ENCODE peak calls at places on chromosomes 11 and 22, in six cellular contexts. C, M, L, E, S and H are unnamed samples.

GRCh38 chr22:30902496-30903357 is 65.8 kb downstream of the MORC2 start:
- DNase-seq in C (no peak), M (no peak), L (no peak), E (no peak), S (no peak), H (no peak)

GRCh38 chr11:70421123-70421522 is 22.8 kb downstream of the CTTN start:
- DNase-seq in C (no peak), M (no peak), L (no peak), E (no peak), S (no peak), H (no peak)

GRCh38 chr11:131945695-131946094 is 575.3 kb downstream of the NTM start:
- DNase-seq in C (no peak), M (no peak), L (no peak), E (no peak), S (no peak), H (no peak)

GRCh38 chr11:46273511-46274205 is 3.8 kb upstream of the CREB3L1 start:
- DNase-seq in C (no peak), M (no peak), L (no peak), E (peak), S (no peak), H (no peak)

GRCh38 chr11:14546672-14547071 is 26.5 kb upstream of the PSMA1 start:
- DNase-seq in C (no peak), M (no peak), L (no peak), E (no peak), S (no peak), H (no peak)

GRCh38 chr11:20061766-20062165 is 98.5 kb downstream of the DBX1 start:
- DNase-seq in C (no peak), M (no peak), L (no peak), E (no peak), S (no peak), H (no peak)

GRCh38 chr22:20803696-20804324 is 29.9 kb downstream of the SERPIND1 start:
- DNase-seq in C (peak), M (no peak), L (no peak), E (peak), S (no peak), H (no peak)

GRCh38 chr11:69774354-69775162 is 583 bp downstream of the FGF4 start:
- DNase-seq in C (no peak), M (no peak), L (no peak), E (no peak), S (no peak), H (no peak)

GRCh38 chr22:27603823-27604190 is 197.7 kb downstream of the MN1 start:
- DNase-seq in C (no peak), M (no peak), L (no peak), E (no peak), S (no peak), H (peak)

GRCh38 chr11:75851203-75851602 is 36.2 kb downstream of the UVRAG start:
- DNase-seq in C (peak), M (no peak), L (no peak), E (no peak), S (no peak), H (no peak)

GRCh38 chr11:114413958-114414357 is 13.5 kb downstream of the RBM7 start:
- DNase-seq in C (no peak), M (no peak), L (no peak), E (no peak), S (no peak), H (no peak)

GRCh38 chr22:30985561-30986208 is 16.6 kb downstream of the TUG1 start:
- DNase-seq in C (no peak), M (no peak), L (no peak), E (no peak), S (no peak), H (no peak)

GRCh38 chr11:69243496-69244200 is 50.3 kb upstream of the MYEOV start:
- DNase-seq in C (no peak), M (no peak), L (no peak), E (no peak), S (no peak), H (no peak)

GRCh38 chr22:49202226-49202625 is 625.4 kb downstream of the BRD1 start:
- DNase-seq in C (no peak), M (no peak), L (peak), E (no peak), S (no peak), H (no peak)

GRCh38 chr11:16925495-16926065 is 88.6 kb downstream of the PLEKHA7 start:
- DNase-seq in C (peak), M (no peak), L (no peak), E (peak), S (peak), H (peak)